ENCODE peak calls at places on chromosomes 5 and 9, in ten cellular contexts. L is SK-N-SH, M is H1, O is GM23338, H is K562, Y is spleen, K is GM12891, U is GM12878, F is transverse colon, I is breast epithelium. C is an unnamed sample.

GRCh38 chr9:35422753-35423152 is 67.2 kb upstream of the RUSC2 start:
- DNase-seq in L (no peak), M (no peak), O (no peak), H (no peak), Y (no peak), K (no peak), U (no peak), F (no peak), I (no peak), C (no peak)

GRCh38 chr5:168883253-168883880 is 304.2 kb upstream of the PANK3 start:
- DNase-seq in L (peak; percentile 51), M (no peak), O (peak; percentile 45), H (no peak), Y (no peak), K (no peak), U (no peak), F (no peak), I (no peak), C (no peak)

GRCh38 chr9:124399323-124399962 is 15.8 kb downstream of the PSMB7 start:
- DNase-seq in L (no peak), M (peak; percentile 56), O (peak; percentile 64), H (no peak), Y (no peak), K (no peak), U (no peak), F (no peak), I (peak; percentile 34), C (no peak)

GRCh38 chr5:61097465-61097864 is 64.8 kb downstream of the SMIM15 start:
- DNase-seq in L (no peak), M (no peak), O (no peak), H (no peak), Y (no peak), K (no peak), U (no peak), F (no peak), I (no peak), C (no peak)

GRCh38 chr9:128479262-128479661 is 23.5 kb downstream of the ODF2 start:
- DNase-seq in L (no peak), M (no peak), O (no peak), H (no peak), Y (peak; percentile 27), K (no peak), U (no peak), F (no peak), I (no peak), C (no peak)

GRCh38 chr9:132141948-132142594 is 19.8 kb upstream of the NTNG2 start:
- DNase-seq in L (no peak), M (no peak), O (no peak), H (no peak), Y (no peak), K (no peak), U (no peak), F (no peak), I (no peak), C (no peak)

GRCh38 chr5:133635051-133635450 is 22.7 kb upstream of the FSTL4 start:
- DNase-seq in L (no peak), M (no peak), O (no peak), H (no peak), Y (no peak), K (no peak), U (no peak), F (no peak), I (no peak), C (no peak)

GRCh38 chr9:16155878-16156277 is 603.0 kb downstream of the CCDC171 start:
- DNase-seq in L (peak; percentile 44), M (no peak), O (no peak), H (no peak), Y (no peak), K (no peak), U (no peak), F (no peak), I (no peak), C (no peak)

GRCh38 chr5:52817818-52818217 is 30.1 kb downstream of the ITGA1 start:
- DNase-seq in L (no peak), M (no peak), O (no peak), H (no peak), Y (no peak), K (no peak), U (no peak), F (no peak), I (no peak), C (no peak)

GRCh38 chr5:52824827-52825226 is 37.1 kb downstream of the ITGA1 start:
- DNase-seq in L (no peak), M (no peak), O (no peak), H (no peak), Y (no peak), K (no peak), U (no peak), F (no peak), I (no peak), C (no peak)

GRCh38 chr5:52825826-52826225 is 38.1 kb downstream of the ITGA1 start:
- DNase-seq in L (no peak), M (no peak), O (no peak), H (no peak), Y (no peak), K (no peak), U (peak; percentile 13), F (no peak), I (no peak), C (no peak)

GRCh38 chr5:52818360-52818759 is 30.6 kb downstream of the ITGA1 start:
- DNase-seq in L (no peak), M (no peak), O (peak; percentile 45), H (no peak), Y (no peak), K (no peak), U (no peak), F (no peak), I (no peak), C (no peak)

GRCh38 chr5:52822437-52822836 is 34.7 kb downstream of the ITGA1 start:
- DNase-seq in L (no peak), M (no peak), O (no peak), H (no peak), Y (peak; percentile 82), K (no peak), U (no peak), F (no peak), I (no peak), C (no peak)
- TF ChIP-seq POLR2AphosphoS5 in L (no peak), M (no peak), O (no peak), H (no peak), Y (peak; percentile 73), K (no peak), U (no peak), F (no peak), I (no peak), C (no peak)

GRCh38 chr5:106749826-106750225 is 920.9 kb downstream of the EFNA5 start:
- DNase-seq in L (no peak), M (no peak), O (no peak), H (no peak), Y (no peak), K (no peak), U (no peak), F (no peak), I (no peak), C (peak; percentile 92)
- TF ChIP-seq POLR2AphosphoS5 in L (no peak), M (no peak), O (no peak), H (no peak), Y (no peak), K (no peak), U (no peak), F (no peak), I (no peak), C (peak; percentile 64)

GRCh38 chr5:68656936-68657857 is 436.6 kb upstream of the SLC30A5 start:
- DNase-seq in L (no peak), M (no peak), O (peak; percentile 30), H (no peak), Y (no peak), K (no peak), U (no peak), F (no peak), I (no peak), C (no peak)

GRCh38 chr5:68647743-68648142 is 432.2 kb downstream of the PIK3R1 start:
- DNase-seq in L (no peak), M (no peak), O (no peak), H (no peak), Y (no peak), K (no peak), U (no peak), F (no peak), I (no peak), C (no peak)

GRCh38 chr5:68648944-68649874 is 433.7 kb downstream of the PIK3R1 start:
- DNase-seq in L (no peak), M (no peak), O (no peak), H (no peak), Y (no peak), K (no peak), U (no peak), F (no peak), I (no peak), C (no peak)

GRCh38 chr5:68653471-68653870 is 437.9 kb downstream of the PIK3R1 start:
- DNase-seq in L (no peak), M (no peak), O (no peak), H (no peak), Y (no peak), K (no peak), U (no peak), F (no peak), I (no peak), C (no peak)

DNA sequence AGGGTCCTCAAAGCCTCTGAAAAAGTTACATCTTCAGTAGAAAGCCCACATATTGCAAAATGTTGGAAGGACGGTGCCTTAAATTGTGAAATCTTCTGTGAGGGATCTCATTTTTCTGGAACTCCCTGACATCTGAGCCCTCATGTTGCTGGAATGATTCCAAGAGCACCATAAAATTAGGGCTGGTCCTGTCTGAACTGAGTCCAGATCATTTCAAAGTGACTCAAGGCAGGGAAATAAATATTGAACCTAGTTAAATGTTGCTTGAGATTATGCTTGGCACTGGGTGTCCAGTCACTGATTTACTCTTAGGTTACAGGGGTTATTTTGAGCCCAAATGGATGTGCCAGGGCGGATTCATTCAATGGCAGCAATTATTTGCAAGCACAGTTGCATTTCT is 437.0 kb downstream of the PIK3R1 start:
- DNase-seq in L (no peak), M (no peak), O (no peak), H (no peak), Y (no peak), K (no peak), U (no peak), F (no peak), I (no peak), C (no peak)
- TF ChIP-seq POLR2AphosphoS5 in L (no peak), M (no peak), O (no peak), H (no peak), Y (no peak), K (no peak), U (no peak), F (no peak), I (peak; percentile 53), C (no peak)

DNA sequence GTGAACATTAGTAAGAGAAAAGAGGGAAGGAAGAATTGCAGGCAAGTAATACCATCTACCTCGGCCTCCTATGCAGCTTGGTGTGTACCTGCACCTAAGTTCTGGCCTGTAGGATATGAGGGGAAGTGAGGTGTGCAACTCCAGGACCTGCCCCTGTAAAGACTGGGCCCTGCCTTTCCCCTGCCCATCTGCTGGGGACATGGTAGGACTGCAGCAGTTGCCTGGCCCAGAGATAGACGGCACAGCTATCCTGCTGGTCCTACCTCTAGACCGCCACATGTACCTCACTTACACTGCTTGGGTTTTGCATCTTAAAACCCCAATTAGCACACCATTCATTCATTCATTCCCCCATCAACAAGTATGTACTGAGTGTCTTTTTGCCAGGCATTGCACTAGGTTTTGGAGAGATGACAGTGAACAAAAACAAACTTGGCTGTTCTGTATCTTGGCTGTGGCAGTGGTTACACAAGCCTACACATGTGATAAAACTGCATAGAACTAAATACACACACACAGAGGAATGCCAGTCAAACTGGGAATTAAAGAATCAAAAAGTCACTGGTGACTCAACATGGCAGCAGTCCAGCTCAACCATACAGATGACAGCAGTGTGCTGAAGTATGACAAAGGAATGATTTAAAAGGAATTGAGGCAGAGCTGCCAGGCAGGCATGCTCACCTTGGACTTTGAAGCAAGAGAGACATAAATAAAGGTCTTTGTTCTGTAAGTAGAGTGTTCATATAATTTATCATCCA is 23.3 kb upstream of the MGAT1 start:
- DNase-seq in L (no peak), M (no peak), O (no peak), H (no peak), Y (no peak), K (no peak), U (no peak), F (peak; percentile 65), I (peak; percentile 85), C (no peak)
- TF ChIP-seq POLR2AphosphoS5 in L (no peak), M (no peak), O (no peak), H (no peak), Y (no peak), K (no peak), U (no peak), F (peak; percentile 7), I (no peak), C (no peak)

C was measured in SK-N-MC.